ENCODE peak calls at places on chromosomes 3 and 15, in six cellular contexts. S is transverse colon, B is HFF-Myc, G is HS-27A, M is dorsolateral prefrontal cortex, R is iris pigment epithelial cell. D is an unnamed sample.

GRCh38 chr15:36798366-36798765 is 218.9 kb downstream of the CDIN1 start:
- DNase-seq in S (no peak), B (peak), G (peak), M (no peak), R (peak), D (peak)

GRCh38 chr3:55555866-55556621 is 68.9 kb upstream of the WNT5A start:
- DNase-seq in S (no peak), B (no peak), G (no peak), M (no peak), R (peak), D (no peak)

GRCh38 chr3:125375950-125376679 is 990 bp upstream of the ZNF148 start:
- DNase-seq in S (no peak), B (no peak), G (no peak), M (no peak), R (peak), D (no peak)

GRCh38 chr15:100902436-100903190 is 16.5 kb upstream of the LRRK1 start:
- DNase-seq in S (peak), B (peak), G (no peak), M (no peak), R (peak), D (peak)

GRCh38 chr3:172137287-172138030 is 98.1 kb downstream of the FNDC3B start:
- DNase-seq in S (no peak), B (no peak), G (no peak), M (no peak), R (no peak), D (no peak)

GRCh38 chr3:7682822-7683229 is 818.8 kb upstream of the LMCD1 start:
- DNase-seq in S (no peak), B (no peak), G (no peak), M (no peak), R (peak), D (peak)

GRCh38 chr3:53773586-53774368 is 72.4 kb downstream of the CHDH start:
- DNase-seq in S (no peak), B (peak), G (no peak), M (peak), R (peak), D (peak)

GRCh38 chr15:62637498-62637897 is 405.0 kb upstream of the TPM1 start:
- DNase-seq in S (no peak), B (no peak), G (no peak), M (no peak), R (no peak), D (no peak)

GRCh38 chr3:78757734-78758133 is 1010.1 kb downstream of the ROBO1 start:
- DNase-seq in S (no peak), B (no peak), G (no peak), M (no peak), R (no peak), D (no peak)

GRCh38 chr3:59559721-59560514 is 510.1 kb upstream of the CFAP20DC start:
- DNase-seq in S (no peak), B (peak), G (peak), M (no peak), R (peak), D (peak)

GRCh38 chr15:74399511-74400312 is 32.3 kb upstream of the CYP11A1 start:
- DNase-seq in S (peak), B (no peak), G (no peak), M (no peak), R (peak), D (no peak)

GRCh38 chr15:59401810-59402569 is 29.3 kb upstream of the MYO1E start:
- DNase-seq in S (peak), B (no peak), G (no peak), M (no peak), R (no peak), D (no peak)

GRCh38 chr3:111769110-111769509 is 90.0 kb upstream of the PHLDB2 start:
- DNase-seq in S (no peak), B (no peak), G (no peak), M (no peak), R (no peak), D (no peak)

GRCh38 chr15:58182460-58183163 is 44.4 kb downstream of the AQP9 start:
- DNase-seq in S (peak), B (no peak), G (no peak), M (peak), R (peak), D (no peak)

GRCh38 chr15:83206971-83207621 is 527 bp downstream of the HDGFL3 start:
- DNase-seq in S (peak), B (no peak), G (no peak), M (peak), R (peak), D (no peak)

GRCh38 chr3:45890405-45890804 is 4.1 kb downstream of the CCR9 start:
- DNase-seq in S (peak), B (no peak), G (no peak), M (no peak), R (no peak), D (no peak)

GRCh38 chr3:155548194-155548593 is 196.7 kb downstream of the PLCH1 start:
- DNase-seq in S (no peak), B (peak), G (no peak), M (no peak), R (peak), D (no peak)

GRCh38 chr15:40238481-40238926 is 359 bp upstream of the PAK6 start:
- DNase-seq in S (no peak), B (no peak), G (no peak), M (no peak), R (no peak), D (no peak)

GRCh38 chr3:197746214-197746613 is 3.5 kb upstream of the FYTTD1 start:
- DNase-seq in S (no peak), B (no peak), G (no peak), M (no peak), R (peak), D (no peak)

GRCh38 chr3:43587303-43587702 is 34.5 kb downstream of the ANO10 start:
- DNase-seq in S (no peak), B (no peak), G (no peak), M (no peak), R (no peak), D (no peak)

GRCh38 chr15:39583586-39584265 is 2.8 kb downstream of the THBS1 start:
- DNase-seq in S (peak), B (peak), G (no peak), M (no peak), R (no peak), D (peak)

GRCh38 chr3:81492048-81492447 is 269.4 kb downstream of the GBE1 start:
- DNase-seq in S (no peak), B (no peak), G (no peak), M (no peak), R (peak), D (peak)

GRCh38 chr3:187743195-187744141 is 1.8 kb downstream of the BCL6 start:
- DNase-seq in S (peak), B (no peak), G (no peak), M (no peak), R (peak), D (no peak)

GRCh38 chr3:28050895-28051294 is 190.5 kb upstream of the CMC1 start:
- DNase-seq in S (peak), B (no peak), G (peak), M (no peak), R (peak), D (no peak)

GRCh38 chr15:66287461-66288055 is 5.8 kb upstream of the DIS3L start:
- DNase-seq in S (no peak), B (no peak), G (no peak), M (no peak), R (no peak), D (no peak)

GRCh38 chr3:151912041-151912440 is 38.6 kb downstream of the SUCNR1 start:
- DNase-seq in S (no peak), B (no peak), G (no peak), M (no peak), R (peak), D (no peak)

GRCh38 chr3:182239316-182239715 is 527.6 kb downstream of the SOX2 start:
- DNase-seq in S (no peak), B (no peak), G (no peak), M (no peak), R (no peak), D (no peak)

GRCh38 chr15:87575896-87576295 is 680.6 kb downstream of the NTRK3 start:
- DNase-seq in S (no peak), B (no peak), G (no peak), M (no peak), R (no peak), D (no peak)

GRCh38 chr15:29072444-29072843 is 186.7 kb downstream of the APBA2 start:
- DNase-seq in S (no peak), B (no peak), G (no peak), M (peak), R (no peak), D (no peak)

D was measured in BJ.